ENCODE peak calls at places on chromosomes 2 and 18, in nine cellular contexts. S is astrocyte, N is neural progenitor cell, L is RWPE2, I is suprapubic skin, U is mammary epithelial cell, B is HCT116, C is colonic mucosa, R is transverse colon. D is an unnamed sample.

GRCh38 chr2:37570773-37571570 is 100.5 kb downstream of the CDC42EP3 start:
- DNase-seq in R (no peak), B (no peak), L (peak), N (no peak), S (peak), C (no peak), I (peak), U (peak), D (no peak)

GRCh38 chr2:122300758-122301157 is 545.3 kb downstream of the TSN start:
- DNase-seq in I (no peak), L (no peak), S (no peak), C (no peak), N (no peak), U (peak), B (no peak), R (no peak), D (no peak)

GRCh38 chr18:13386891-13387801 is 168.6 kb downstream of the LDLRAD4 start:
- DNase-seq in B (no peak), L (no peak), R (no peak), U (no peak), N (no peak), C (no peak), S (no peak), I (peak), D (peak)

GRCh38 chr2:134137182-134137595 is 116.7 kb upstream of the MGAT5 start:
- DNase-seq in L (peak), N (no peak), R (no peak), B (no peak), C (no peak), S (peak), I (no peak), U (no peak), D (no peak)

GRCh38 chr2:173149491-173149890 is 73.8 kb downstream of the MAP3K20 start:
- DNase-seq in B (no peak), C (no peak), R (no peak), N (no peak), L (no peak), U (no peak), S (no peak), I (no peak), D (no peak)

GRCh38 chr2:100137877-100138570 is 4.4 kb downstream of the AFF3 start:
- DNase-seq in C (no peak), L (no peak), B (no peak), I (no peak), U (no peak), N (no peak), S (no peak), R (no peak), D (no peak)

GRCh38 chr18:9974279-9974915 is 60.6 kb downstream of the VAPA start:
- DNase-seq in U (no peak), B (no peak), N (no peak), C (no peak), R (no peak), L (no peak), I (no peak), S (no peak), D (no peak)

GRCh38 chr2:63861220-63861822 is 19.6 kb downstream of the UGP2 start:
- DNase-seq in S (no peak), C (peak), B (peak), R (peak), U (no peak), N (peak), I (no peak), L (no peak), D (no peak)

GRCh38 chr2:234761910-234762309 is 189.9 kb upstream of the SH3BP4 start:
- DNase-seq in B (no peak), I (no peak), C (no peak), S (peak), U (no peak), R (no peak), N (no peak), L (no peak), D (no peak)

GRCh38 chr2:240591784-240592183 is 5.2 kb downstream of the CAPN10 start:
- DNase-seq in B (no peak), S (no peak), L (peak), U (no peak), I (no peak), R (no peak), N (no peak), C (no peak), D (no peak)

GRCh38 chr2:33268246-33268831 is 208.1 kb upstream of the RASGRP3 start:
- DNase-seq in S (no peak), L (no peak), N (no peak), B (no peak), R (no peak), U (no peak), C (no peak), I (no peak), D (no peak)

GRCh38 chr18:59994357-59994756 is 94.6 kb downstream of the PMAIP1 start:
- DNase-seq in I (no peak), U (no peak), R (no peak), S (no peak), C (no peak), L (no peak), N (peak), B (peak), D (no peak)

GRCh38 chr2:223865124-223865523 is 27.7 kb upstream of the AP1S3 start:
- DNase-seq in N (no peak), I (no peak), B (no peak), C (no peak), R (no peak), L (no peak), U (no peak), S (no peak), D (no peak)

GRCh38 chr18:34122724-34123334 is 101.9 kb downstream of the NOL4 start:
- DNase-seq in R (peak), L (no peak), C (peak), S (peak), I (no peak), N (peak), B (peak), U (peak), D (no peak)

GRCh38 chr2:5509362-5509761 is 182.8 kb upstream of the SOX11 start:
- DNase-seq in C (no peak), L (no peak), U (no peak), B (no peak), S (no peak), I (no peak), N (no peak), R (no peak), D (no peak)

GRCh38 chr2:165328272-165328671 is 89.1 kb downstream of the SCN2A start:
- DNase-seq in R (no peak), N (no peak), U (no peak), C (no peak), S (no peak), I (no peak), B (no peak), L (no peak), D (no peak)

GRCh38 chr2:154591294-154591693 is 107.2 kb upstream of the KCNJ3 start:
- DNase-seq in S (no peak), L (no peak), R (no peak), U (no peak), B (no peak), I (no peak), N (no peak), C (no peak), D (no peak)

GRCh38 chr2:26805241-26805676 is 19.4 kb downstream of the CENPA start:
- DNase-seq in R (no peak), I (no peak), U (peak), L (peak), N (no peak), B (peak), S (peak), C (no peak), D (no peak)

GRCh38 chr2:156112323-156112722 is 220.2 kb downstream of the NR4A2 start:
- DNase-seq in C (no peak), B (no peak), L (no peak), N (no peak), I (no peak), U (peak), S (no peak), R (no peak), D (no peak)

GRCh38 chr2:160700415-160700814 is 206.8 kb upstream of the RBMS1 start:
- DNase-seq in S (no peak), B (no peak), C (no peak), R (no peak), N (no peak), U (no peak), L (no peak), I (no peak), D (no peak)

GRCh38 chr2:26880161-26880560 is 32.2 kb downstream of the DPYSL5 start:
- DNase-seq in S (no peak), L (no peak), N (no peak), U (no peak), I (no peak), C (no peak), B (no peak), R (no peak), D (no peak)

GRCh38 chr2:20797096-20797495 is 25.8 kb downstream of the LDAH start:
- DNase-seq in C (no peak), L (no peak), I (no peak), R (no peak), U (no peak), B (no peak), N (no peak), S (no peak), D (no peak)

GRCh38 chr18:64116806-64117205 is 32.1 kb downstream of the LINC00305 start:
- DNase-seq in U (no peak), L (no peak), C (no peak), R (no peak), N (peak), S (no peak), I (no peak), B (no peak), D (no peak)

GRCh38 chr2:240460781-240461431 is 25.4 kb downstream of the GPC1 start:
- DNase-seq in B (no peak), R (peak), C (no peak), U (no peak), S (no peak), L (peak), I (peak), N (no peak), D (no peak)

GRCh38 chr18:2256577-2256976 is 314.7 kb downstream of the METTL4 start:
- DNase-seq in L (no peak), I (no peak), U (no peak), S (no peak), C (no peak), B (no peak), R (no peak), N (no peak), D (no peak)

GRCh38 chr2:216013080-216013909 is at the start of gene MREG:
- DNase-seq in U (peak), L (peak), I (peak), S (peak), R (peak), N (peak), C (peak), B (peak), D (no peak)

GRCh38 chr2:224178085-224178484 is 139.0 kb upstream of the SERPINE2 start:
- DNase-seq in I (no peak), N (no peak), S (peak), R (no peak), C (no peak), U (peak), B (no peak), L (peak), D (no peak)

GRCh38 chr2:236682651-236683422 is 113.2 kb downstream of the ACKR3 start:
- DNase-seq in C (no peak), N (no peak), L (no peak), S (no peak), U (peak), I (peak), B (no peak), R (no peak), D (peak)

GRCh38 chr2:140600116-140600515 is 1530.7 kb downstream of the LRP1B start:
- DNase-seq in B (no peak), U (peak), L (no peak), N (no peak), I (no peak), C (no peak), R (no peak), S (peak), D (no peak)

GRCh38 chr2:100223502-100223901 is 81.1 kb upstream of the AFF3 start:
- DNase-seq in R (no peak), U (no peak), C (no peak), N (no peak), I (no peak), B (no peak), L (no peak), S (no peak), D (no peak)

GRCh38 chr2:174021056-174021656 is 56.0 kb upstream of the SP3 start:
- DNase-seq in N (no peak), C (no peak), I (no peak), S (no peak), B (no peak), U (no peak), R (no peak), L (no peak), D (no peak)

GRCh38 chr18:77899972-77900754 is 650.5 kb downstream of the GALR1 start:
- DNase-seq in C (no peak), I (no peak), L (no peak), U (peak), N (peak), B (no peak), S (peak), R (peak), D (no peak)

GRCh38 chr2:8151888-8152287 is 530.0 kb upstream of the ID2 start:
- DNase-seq in L (no peak), R (no peak), S (no peak), I (no peak), U (no peak), C (peak), B (no peak), N (no peak), D (no peak)

GRCh38 chr18:49693276-49694005 is 119.9 kb downstream of the ACAA2 start:
- DNase-seq in L (no peak), C (no peak), N (no peak), U (no peak), I (no peak), R (no peak), B (no peak), S (no peak), D (no peak)

GRCh38 chr2:1653137-1653789 is 91.1 kb downstream of the PXDN start:
- DNase-seq in L (no peak), U (peak), I (peak), R (peak), N (no peak), C (no peak), B (no peak), S (peak), D (peak)

GRCh38 chr18:63377275-63377980 is 10.4 kb upstream of the KDSR start:
- DNase-seq in B (no peak), N (no peak), I (no peak), S (no peak), R (no peak), U (no peak), L (no peak), C (no peak), D (no peak)

GRCh38 chr2:174023591-174024523 is 58.7 kb upstream of the SP3 start:
- DNase-seq in C (no peak), N (peak), R (peak), L (peak), U (peak), I (peak), S (peak), B (peak), D (no peak)

GRCh38 chr18:61998957-61999356 is 106.2 kb upstream of the RNF152 start:
- DNase-seq in S (peak), C (no peak), N (no peak), R (no peak), L (no peak), U (peak), B (no peak), I (no peak), D (no peak)

GRCh38 chr2:18800240-18800971 is 211.0 kb upstream of the NT5C1B start:
- DNase-seq in C (no peak), I (no peak), N (no peak), U (no peak), L (no peak), B (no peak), S (no peak), R (no peak), D (no peak)

GRCh38 chr2:33552758-33553461 is 46.2 kb downstream of the FAM98A start:
- DNase-seq in S (peak), B (no peak), R (no peak), I (no peak), L (no peak), C (no peak), U (no peak), N (no peak), D (no peak)

DNA sequence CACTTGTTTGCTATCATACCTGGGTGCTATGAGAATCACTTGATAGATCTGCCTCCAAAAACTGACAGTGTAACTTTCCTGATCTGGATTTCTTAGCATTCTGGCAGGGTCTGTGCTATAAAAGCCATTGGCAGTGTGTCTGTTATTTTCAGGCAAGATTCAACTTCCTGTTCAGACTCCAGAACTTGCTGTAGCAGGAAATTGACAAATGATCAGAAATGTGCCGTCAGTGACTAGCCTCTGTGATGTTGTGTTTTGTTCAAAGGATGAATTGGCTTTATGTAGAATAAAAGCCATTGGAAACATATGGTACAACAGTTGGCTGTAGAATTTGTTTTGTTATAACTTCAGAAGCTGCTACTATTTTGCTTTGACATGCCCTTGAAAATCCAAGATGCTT is 273.3 kb downstream of the PTPRM start:
- DNase-seq in S (no peak), C (no peak), B (no peak), L (no peak), I (no peak), R (no peak), U (no peak), N (no peak), D (no peak)
- TF ChIP-seq CTCF in S (no peak), C (no peak), B (no peak), L (no peak), I (no peak), R (no peak), U (no peak), N (no peak), D (no peak)

GRCh38 chr2:66581461-66582363 is 146.8 kb downstream of the MEIS1 start:
- DNase-seq in S (no peak), I (peak), R (no peak), C (no peak), N (peak), U (no peak), L (no peak), B (no peak), D (no peak)

GRCh38 chr2:66578853-66579158 is 143.9 kb downstream of the MEIS1 start:
- DNase-seq in R (no peak), B (no peak), L (no peak), N (no peak), C (no peak), U (no peak), S (no peak), I (no peak), D (no peak)

GRCh38 chr2:66582364-66582974 is 147.5 kb downstream of the MEIS1 start:
- DNase-seq in I (no peak), N (no peak), S (no peak), B (no peak), R (no peak), L (no peak), C (no peak), U (no peak), D (no peak)

GRCh38 chr2:66579494-66579893 is 144.6 kb downstream of the MEIS1 start:
- DNase-seq in S (no peak), L (no peak), B (no peak), I (no peak), U (no peak), R (no peak), N (no peak), C (no peak), D (no peak)

GRCh38 chr2:66580343-66580954 is 145.5 kb downstream of the MEIS1 start:
- DNase-seq in S (no peak), B (no peak), U (no peak), C (no peak), R (no peak), I (no peak), L (no peak), N (no peak), D (no peak)
- H3K4me3 ChIP-seq in S (peak), B (no peak), U (no peak), C (no peak), R (no peak), I (peak), L (peak), N (peak), D (no peak)

DNA sequence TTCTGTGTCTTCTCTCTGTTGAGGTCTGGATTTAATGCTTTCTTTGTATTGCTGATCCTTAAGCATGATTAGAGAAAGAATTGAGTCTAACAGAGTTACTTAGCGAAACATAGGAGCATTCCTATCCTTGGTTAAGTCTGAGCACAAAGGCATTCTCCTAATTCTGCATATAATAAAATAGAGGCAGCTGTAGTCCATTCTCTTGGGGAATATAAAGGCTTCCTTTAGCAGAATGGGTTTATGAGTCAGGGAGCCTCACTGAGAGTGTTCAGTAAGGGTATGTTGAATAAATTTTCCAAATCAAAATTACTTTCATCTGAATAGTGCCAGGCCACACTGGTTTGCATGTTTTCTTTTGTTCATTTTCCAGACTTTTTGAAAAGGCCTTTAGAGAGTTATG is 101.5 kb downstream of the GALNT1 start:
- DNase-seq in R (no peak), S (no peak), B (no peak), N (peak), I (no peak), C (no peak), U (no peak), L (no peak), D (no peak)
- H3K27ac ChIP-seq in R (no peak), S (no peak), B (no peak), N (peak), I (no peak), C (no peak), U (no peak), L (no peak), D (no peak)

GRCh38 chr2:217922101-217923006 is 80.4 kb downstream of the TNS1 start:
- DNase-seq in L (no peak), I (no peak), B (no peak), S (peak), U (no peak), N (peak), C (no peak), R (no peak), D (peak)
- TF ChIP-seq CTCF in L (no peak), I (no peak), B (no peak), S (peak), U (no peak), N (peak), C (no peak), R (no peak), D (no peak)

DNA sequence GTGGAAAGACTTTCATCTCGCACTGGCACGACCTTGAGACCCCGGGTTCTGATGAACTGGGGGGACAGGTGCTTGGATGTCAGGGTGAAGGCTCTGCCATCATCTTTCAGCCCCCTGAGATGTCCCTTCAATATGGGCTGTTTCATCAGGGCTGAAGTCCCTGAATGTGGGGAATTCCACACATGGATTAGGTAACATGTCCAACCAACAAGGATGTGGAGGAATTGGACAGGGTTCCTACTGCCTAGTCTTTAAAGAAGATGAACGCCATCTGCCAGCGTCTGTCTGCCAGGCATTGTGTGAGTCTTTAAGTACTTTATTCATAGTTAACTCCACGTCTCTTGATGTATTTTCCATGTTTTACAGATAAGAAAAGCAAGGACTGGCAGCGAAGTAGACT is 5.9 kb upstream of the GRHL1 start:
- DNase-seq in B (no peak), C (no peak), L (no peak), S (no peak), R (no peak), I (no peak), N (no peak), U (no peak), D (no peak)
- H3K4me3 ChIP-seq in B (no peak), C (no peak), L (no peak), S (no peak), R (no peak), I (no peak), N (no peak), U (no peak), D (no peak)

GRCh38 chr2:213834331-213834730 is 550.1 kb downstream of the SPAG16 start:
- DNase-seq in U (peak), B (peak), N (no peak), L (no peak), R (no peak), C (no peak), I (no peak), S (peak), D (no peak)
- H3K27ac ChIP-seq in U (no peak), B (no peak), N (no peak), L (peak), R (no peak), C (no peak), I (peak), S (no peak), D (no peak)

GRCh38 chr2:79200762-79201161 is 41.2 kb upstream of the REG3A start:
- DNase-seq in R (no peak), B (no peak), I (no peak), U (no peak), C (no peak), S (no peak), N (no peak), L (no peak), D (no peak)
- TF ChIP-seq CTCF in R (no peak), B (no peak), I (no peak), U (no peak), C (no peak), S (no peak), N (no peak), L (no peak), D (no peak)

GRCh38 chr2:241941691-241942301 is 72.3 kb downstream of the RTP5 start:
- DNase-seq in B (no peak), N (no peak), C (no peak), L (no peak), I (no peak), S (no peak), U (no peak), R (no peak), D (peak)
- H3K4me3 ChIP-seq in B (no peak), N (no peak), C (no peak), L (no peak), I (no peak), S (no peak), U (no peak), R (no peak), D (no peak)